ENCODE peak calls at places on chromosomes 1 and 21, in six cellular contexts. V is endothelial cell, R is astrocyte of the spinal cord, F is nephron progenitor cell, D is glutamatergic neuron, X is fibroblast of the aortic adventitia. Q is an unnamed sample.
A peak's percentile ranks its signal among the peaks of the same experiment; 100 is the strongest.

GRCh38 chr1:156423422-156424352 is 54.7 kb downstream of the RHBG start:
- DNase-seq in D (no peak), F (no peak), R (no peak), V (no peak), X (no peak), Q (no peak)

GRCh38 chr1:30489737-30490389 is 233.5 kb downstream of the MATN1 start:
- DNase-seq in R (no peak), V (no peak), F (no peak), X (no peak), D (no peak), Q (no peak)

GRCh38 chr1:170730443-170730842 is 66.5 kb downstream of the PRRX1 start:
- DNase-seq in R (no peak), V (no peak), X (no peak), F (no peak), D (no peak), Q (no peak)

GRCh38 chr1:98323906-98324358 is 337.6 kb upstream of the SNX7 start:
- DNase-seq in D (no peak), V (peak; percentile 23), X (peak; percentile 99), R (peak; percentile 98), F (no peak), Q (no peak)

GRCh38 chr1:89692601-89693503 is 59.9 kb downstream of the LRRC8C start:
- DNase-seq in R (no peak), X (no peak), F (no peak), D (no peak), V (no peak), Q (no peak)

GRCh38 chr1:221149111-221149510 is 269.9 kb downstream of the HLX start:
- DNase-seq in V (no peak), F (no peak), R (no peak), D (no peak), X (peak; percentile 63), Q (no peak)

GRCh38 chr1:178713270-178713669 is 11.8 kb upstream of the RALGPS2 start:
- DNase-seq in V (no peak), R (no peak), F (no peak), X (peak; percentile 45), D (no peak), Q (no peak)

GRCh38 chr1:155961937-155962336 is 16.4 kb downstream of the ARHGEF2 start:
- DNase-seq in R (peak; percentile 96), D (no peak), F (no peak), X (peak; percentile 88), V (no peak), Q (no peak)

GRCh38 chr1:243462929-243463697 is 207.3 kb downstream of the SDCCAG8 start:
- DNase-seq in X (no peak), V (no peak), D (no peak), R (no peak), F (no peak), Q (no peak)

GRCh38 chr21:38379171-38379570 is 119.1 kb downstream of the ERG start:
- DNase-seq in R (no peak), D (no peak), F (no peak), X (peak; percentile 13), V (no peak), Q (no peak)

GRCh38 chr1:97506368-97506767 is 414.5 kb downstream of the DPYD start:
- DNase-seq in D (no peak), X (no peak), R (no peak), V (no peak), F (no peak), Q (no peak)

GRCh38 chr1:204623365-204623893 is 62.1 kb downstream of the LRRN2 start:
- DNase-seq in D (no peak), F (peak; percentile 19), V (no peak), R (peak; percentile 4), X (peak; percentile 38), Q (no peak)

GRCh38 chr1:61190476-61191067 is 108.2 kb downstream of the NFIA start:
- DNase-seq in F (no peak), D (no peak), R (no peak), V (no peak), X (peak; percentile 73), Q (no peak)

GRCh38 chr1:36367067-36367466 is 18.7 kb downstream of the STK40 start:
- DNase-seq in X (no peak), D (no peak), F (no peak), V (peak; percentile 31), R (no peak), Q (no peak)

GRCh38 chr1:20250346-20250989 is 40.2 kb upstream of the VWA5B1 start:
- DNase-seq in X (peak; percentile 22), R (no peak), F (no peak), D (no peak), V (no peak), Q (no peak)

GRCh38 chr1:203652718-203653461 is 26.3 kb downstream of the ATP2B4 start:
- DNase-seq in X (no peak), V (no peak), R (no peak), F (no peak), D (no peak), Q (no peak)

GRCh38 chr1:184191181-184191601 is 139.7 kb downstream of the TSEN15 start:
- DNase-seq in D (no peak), F (no peak), V (no peak), X (peak; percentile 93), R (peak; percentile 88), Q (no peak)

GRCh38 chr1:158547533-158547932 is 6.7 kb downstream of the OR6Y1 start:
- DNase-seq in D (no peak), F (no peak), X (no peak), V (no peak), R (no peak), Q (no peak)

DNA sequence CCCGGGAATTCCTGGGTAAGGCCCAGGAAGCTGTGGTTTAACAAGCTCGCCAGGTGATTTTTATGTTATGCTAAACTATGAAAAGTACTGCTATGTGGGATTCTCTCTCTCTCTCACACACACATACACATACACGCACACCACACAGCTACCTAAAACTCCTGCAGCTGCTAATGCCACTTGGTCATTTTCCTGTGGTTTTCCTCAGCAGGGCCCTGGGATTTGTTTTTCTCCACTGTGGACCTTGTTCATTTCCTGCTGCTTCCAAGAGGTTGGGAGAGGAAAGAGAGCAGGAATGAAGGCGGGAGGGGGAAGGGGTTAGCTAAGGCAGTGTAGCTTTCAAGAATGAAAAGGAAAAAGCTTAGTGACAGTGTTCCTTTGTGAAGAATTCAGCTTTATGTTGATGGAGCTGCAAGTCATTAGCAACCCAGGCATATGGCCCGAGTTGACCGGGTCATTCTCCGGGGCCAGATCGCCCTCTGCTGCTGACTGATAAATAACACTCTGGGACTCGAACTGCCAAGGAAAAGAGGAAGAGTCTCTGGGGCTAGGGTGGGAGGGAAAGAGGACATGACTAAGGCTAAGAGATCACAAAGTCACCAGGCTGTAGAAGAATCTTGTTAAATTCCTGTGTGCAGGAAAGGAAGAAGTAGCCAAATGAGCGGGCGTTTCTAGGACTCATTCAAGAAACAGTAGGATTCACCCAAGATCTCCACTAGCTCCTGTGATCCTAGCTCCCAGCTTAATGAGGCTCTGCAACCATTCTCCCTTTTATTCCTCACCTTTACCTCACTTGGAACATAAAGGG is 30.5 kb upstream of the LRIG2 start:
- DNase-seq in R (peak; percentile 86), D (peak; percentile 75), V (peak; percentile 87), F (peak; percentile 64), X (peak; percentile 86), Q (peak; percentile 68)
- TF ChIP-seq CTCF in R (peak; percentile 49), D (peak; percentile 22), V (peak; percentile 35), F (peak; percentile 35), X (peak; percentile 63), Q (peak; percentile 61)

GRCh38 chr1:180849031-180849775 is 63.5 kb upstream of the KIAA1614 start:
- DNase-seq in F (no peak), D (no peak), R (no peak), V (no peak), X (no peak), Q (no peak)
- TF ChIP-seq CTCF in F (no peak), D (no peak), R (no peak), V (no peak), X (no peak), Q (no peak)

DNA sequence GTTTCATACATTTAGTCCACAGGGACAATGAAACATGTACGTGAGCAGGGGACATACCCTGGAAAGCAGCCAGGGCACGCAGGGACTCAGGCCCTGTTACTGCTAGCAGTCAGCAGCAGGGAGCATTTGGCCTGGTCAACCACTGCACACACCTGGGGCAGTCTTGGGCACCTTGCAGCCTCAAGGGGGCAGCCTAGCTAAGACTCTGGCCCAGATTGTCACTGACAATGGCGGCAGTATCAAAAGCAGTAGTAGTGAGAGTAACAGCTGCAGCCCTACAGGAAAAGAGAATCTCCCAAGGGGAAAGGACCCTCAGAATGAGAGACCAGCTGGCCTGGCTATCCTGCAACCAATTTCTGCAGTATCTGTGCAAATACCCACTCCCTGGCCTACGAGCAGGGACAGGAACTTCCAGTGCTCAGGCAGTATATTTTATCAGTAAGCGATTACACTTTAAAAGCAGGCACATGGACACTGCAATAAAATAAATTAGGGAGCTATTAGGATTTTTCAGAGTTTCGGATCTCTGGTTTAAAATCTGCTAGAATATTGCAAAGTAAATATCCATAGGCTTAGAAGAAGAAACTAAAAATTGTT is 475.6 kb downstream of the LTN1 start:
- DNase-seq in X (no peak), V (peak; percentile 76), D (peak; percentile 75), R (peak; percentile 55), F (peak; percentile 75), Q (peak; percentile 46)
- TF ChIP-seq CTCF in X (peak; percentile 15), V (peak; percentile 39), D (peak; percentile 52), R (peak; percentile 83), F (peak; percentile 64), Q (peak; percentile 69)

DNA sequence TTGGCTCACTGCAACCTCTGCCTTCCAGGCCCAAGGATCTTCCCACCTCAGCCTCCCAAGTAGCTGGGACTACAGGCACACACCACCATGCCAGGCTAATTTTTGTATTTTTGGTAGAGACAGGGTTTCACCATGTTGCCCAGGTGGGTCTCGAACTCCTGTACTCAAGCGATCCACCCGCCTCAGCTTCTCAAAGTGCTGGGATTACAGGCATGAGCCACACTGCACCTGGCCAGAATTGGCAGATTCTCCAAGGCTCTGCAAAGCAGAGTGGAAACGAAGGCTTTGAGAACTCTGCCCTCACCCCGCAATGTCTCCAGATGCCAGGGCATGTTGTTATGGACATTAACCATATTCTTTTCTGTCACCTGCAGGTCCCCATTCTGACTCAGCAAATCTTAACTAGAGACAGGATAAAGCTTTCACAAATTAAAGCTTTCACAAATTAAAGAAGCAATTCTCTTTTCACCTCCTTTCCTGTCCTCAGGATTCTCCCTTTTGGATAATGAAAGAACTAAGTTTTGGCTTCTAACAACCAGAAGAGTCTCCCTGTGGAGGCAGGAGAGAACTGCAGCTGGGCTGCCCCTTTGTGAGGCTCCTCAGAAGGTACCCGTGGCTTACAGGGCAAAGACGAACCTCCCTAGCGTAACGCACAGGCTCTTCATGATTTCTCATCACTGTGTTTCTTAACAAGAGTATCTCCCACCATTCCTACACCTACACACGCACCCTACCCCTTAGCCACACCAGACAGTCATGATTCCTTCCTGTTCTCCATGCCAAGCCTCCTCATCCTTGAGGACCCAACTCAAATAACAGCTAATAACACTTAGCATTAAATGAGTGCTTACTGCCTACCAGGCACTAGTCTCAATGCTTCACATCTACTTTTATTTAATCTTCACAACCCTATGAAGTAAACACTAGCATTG is 29.8 kb downstream of the GPA33 start:
- DNase-seq in X (peak; percentile 4), R (peak; percentile 14), V (no peak), D (no peak), F (no peak), Q (no peak)
- TF ChIP-seq CTCF in X (peak; percentile 57), R (peak; percentile 52), V (peak; percentile 14), D (no peak), F (peak; percentile 8), Q (peak; percentile 41)

GRCh38 chr1:108560143-108560429 is 186 bp downstream of the EEIG2 start:
- DNase-seq in F (no peak), D (no peak), V (no peak), R (no peak), X (no peak), Q (no peak)
- TF ChIP-seq CTCF in F (no peak), D (no peak), V (no peak), R (no peak), X (no peak), Q (no peak)

GRCh38 chr1:53585116-53585515 is 125.9 kb downstream of the DMRTB1 start:
- DNase-seq in F (no peak), D (no peak), V (no peak), R (peak; percentile 39), X (peak; percentile 13), Q (no peak)
- TF ChIP-seq CTCF in F (no peak), D (no peak), V (no peak), R (no peak), X (no peak), Q (no peak)

Q was measured in neural crest cell.